ENCODE peak calls at places on chromosomes 11 and 22, in seven cellular contexts. X, A, S, L, O, B and U are unnamed samples.

GRCh38 chr11:70863186-70863585 is 389.2 kb downstream of the SHANK2 start:
- DNase-seq in X (no peak), A (no peak), S (no peak), L (no peak), O (no peak), B (no peak), U (no peak)

GRCh38 chr11:116170526-116171120 is 602.2 kb downstream of the BUD13 start:
- DNase-seq in X (no peak), A (no peak), S (no peak), L (no peak), O (peak; percentile 47), B (peak; percentile 3), U (no peak)

GRCh38 chr11:37449146-37449545 is 851.1 kb upstream of the RAG2 start:
- DNase-seq in X (peak; percentile 68), A (no peak), S (peak; percentile 32), L (no peak), O (no peak), B (peak; percentile 3), U (no peak)

GRCh38 chr22:17451251-17451765 is 82.0 kb downstream of the CECR2 start:
- DNase-seq in X (no peak), A (no peak), S (no peak), L (no peak), O (no peak), B (no peak), U (no peak)

GRCh38 chr11:113684558-113684957 is 21.6 kb downstream of the TMPRSS5 start:
- DNase-seq in X (no peak), A (no peak), S (no peak), L (no peak), O (no peak), B (no peak), U (no peak)

GRCh38 chr11:126024143-126024542 is 38.5 kb downstream of the CDON start:
- DNase-seq in X (no peak), A (no peak), S (no peak), L (no peak), O (no peak), B (no peak), U (no peak)

GRCh38 chr22:46748948-46749681 is 11.1 kb upstream of the CERK start:
- DNase-seq in X (peak; percentile 49), A (no peak), S (no peak), L (no peak), O (no peak), B (no peak), U (no peak)

GRCh38 chr22:22996511-22997261 is 73.6 kb upstream of the GNAZ start:
- DNase-seq in X (no peak), A (no peak), S (no peak), L (no peak), O (no peak), B (no peak), U (no peak)

GRCh38 chr11:126490261-126490660 is 134.8 kb downstream of the ST3GAL4 start:
- DNase-seq in X (no peak), A (no peak), S (no peak), L (no peak), O (no peak), B (no peak), U (no peak)

GRCh38 chr22:37746366-37747089 is 49.7 kb downstream of the TRIOBP start:
- DNase-seq in X (no peak), A (peak; percentile 42), S (no peak), L (peak; percentile 60), O (no peak), B (no peak), U (no peak)

GRCh38 chr11:95149659-95150294 is 60.1 kb downstream of the ENDOD1 start:
- DNase-seq in X (no peak), A (peak; percentile 65), S (no peak), L (peak; percentile 47), O (no peak), B (no peak), U (no peak)

GRCh38 chr22:22820626-22821025 is 67.0 kb upstream of the IGLL5 start:
- DNase-seq in X (no peak), A (no peak), S (no peak), L (no peak), O (no peak), B (no peak), U (no peak)

GRCh38 chr11:21415566-21415965 is 746.2 kb downstream of the NELL1 start:
- DNase-seq in X (no peak), A (no peak), S (no peak), L (no peak), O (no peak), B (no peak), U (no peak)

DNA sequence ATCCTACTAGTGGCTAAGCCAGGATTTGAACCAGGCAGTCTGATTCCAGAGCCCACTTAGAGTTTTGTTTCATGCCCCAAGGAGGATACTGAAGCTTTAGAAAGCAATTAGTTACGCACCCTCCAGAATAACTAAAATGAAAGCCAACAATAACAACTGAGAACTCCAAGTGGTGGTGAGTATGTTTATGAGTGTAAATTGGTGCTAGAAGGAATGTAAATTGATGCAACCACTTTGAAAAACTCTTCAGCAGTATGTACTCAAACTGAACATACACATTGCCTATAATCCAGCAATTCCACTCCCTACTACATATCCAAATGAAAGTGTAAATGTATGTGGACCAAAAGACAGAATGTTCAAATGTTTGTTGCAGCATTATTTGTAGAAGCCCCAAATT is 6.7 kb upstream of the ARL14EP start:
- DNase-seq in X (no peak), A (no peak), S (no peak), L (no peak), O (no peak), B (no peak), U (no peak)
- TF ChIP-seq CTCF in X (no peak), A (no peak), S (no peak), L (no peak), O (no peak), B (no peak), U (no peak)

GRCh38 chr11:118341749-118342489 is 586 bp downstream of the CD3D start:
- DNase-seq in X (no peak), A (no peak), S (no peak), L (no peak), O (no peak), B (no peak), U (no peak)
- H3K27ac ChIP-seq in X (no peak overlapping the region), A (no peak overlapping the region), S (no peak overlapping the region), L (no peak overlapping the region), O (no peak overlapping the region), B (peak overlapping the region; percentile 51), U (no peak overlapping the region)

DNA sequence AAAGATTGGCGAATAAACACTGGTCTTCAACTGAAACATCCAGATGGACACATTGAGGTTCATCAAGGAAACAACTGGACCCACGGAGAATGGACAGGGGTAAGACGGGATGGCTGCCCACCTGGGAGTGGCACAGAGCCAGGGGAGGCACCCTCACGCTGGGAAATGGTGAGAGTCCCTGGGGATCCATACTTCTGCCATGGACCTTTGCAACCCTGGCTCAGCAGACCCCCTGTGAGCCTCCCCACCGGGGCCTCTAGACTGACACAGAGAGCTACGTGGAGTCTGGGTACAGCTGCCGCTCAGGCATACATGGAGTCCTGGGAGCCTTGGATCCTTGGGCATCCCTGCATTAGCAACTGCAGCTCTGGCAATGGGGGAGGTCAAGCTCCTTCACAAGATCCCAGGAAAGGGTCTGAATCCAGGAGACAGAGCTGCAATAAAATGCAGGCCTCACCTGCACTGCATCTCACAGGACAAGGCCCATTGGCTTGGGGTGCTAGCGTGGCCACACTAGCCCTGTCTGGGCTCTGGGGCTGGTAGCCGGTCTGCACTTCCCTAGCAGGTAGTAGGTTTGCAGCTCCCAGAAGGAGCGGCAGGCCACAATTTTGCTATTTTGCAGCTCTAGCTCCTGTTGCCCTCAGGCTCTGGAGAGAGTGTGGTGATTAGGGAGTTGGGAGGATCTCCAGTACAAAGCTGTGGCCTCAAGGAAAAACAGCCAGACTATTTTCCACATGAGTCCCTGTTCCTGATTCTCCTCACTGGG is 496.4 kb upstream of the LRRC4C start:
- DNase-seq in X (no peak), A (no peak), S (no peak), L (no peak), O (no peak), B (no peak), U (no peak)
- H3K9me3 ChIP-seq in X (peaks cover 17% of the 10 kb centered on the region), A (no peaks in the 10 kb centered on the region), S (peaks cover 28% of the 10 kb centered on the region), L (no peaks in the 10 kb centered on the region), O (no peaks in the 10 kb centered on the region), B (no peaks in the 10 kb centered on the region), U (no peaks in the 10 kb centered on the region)

DNA sequence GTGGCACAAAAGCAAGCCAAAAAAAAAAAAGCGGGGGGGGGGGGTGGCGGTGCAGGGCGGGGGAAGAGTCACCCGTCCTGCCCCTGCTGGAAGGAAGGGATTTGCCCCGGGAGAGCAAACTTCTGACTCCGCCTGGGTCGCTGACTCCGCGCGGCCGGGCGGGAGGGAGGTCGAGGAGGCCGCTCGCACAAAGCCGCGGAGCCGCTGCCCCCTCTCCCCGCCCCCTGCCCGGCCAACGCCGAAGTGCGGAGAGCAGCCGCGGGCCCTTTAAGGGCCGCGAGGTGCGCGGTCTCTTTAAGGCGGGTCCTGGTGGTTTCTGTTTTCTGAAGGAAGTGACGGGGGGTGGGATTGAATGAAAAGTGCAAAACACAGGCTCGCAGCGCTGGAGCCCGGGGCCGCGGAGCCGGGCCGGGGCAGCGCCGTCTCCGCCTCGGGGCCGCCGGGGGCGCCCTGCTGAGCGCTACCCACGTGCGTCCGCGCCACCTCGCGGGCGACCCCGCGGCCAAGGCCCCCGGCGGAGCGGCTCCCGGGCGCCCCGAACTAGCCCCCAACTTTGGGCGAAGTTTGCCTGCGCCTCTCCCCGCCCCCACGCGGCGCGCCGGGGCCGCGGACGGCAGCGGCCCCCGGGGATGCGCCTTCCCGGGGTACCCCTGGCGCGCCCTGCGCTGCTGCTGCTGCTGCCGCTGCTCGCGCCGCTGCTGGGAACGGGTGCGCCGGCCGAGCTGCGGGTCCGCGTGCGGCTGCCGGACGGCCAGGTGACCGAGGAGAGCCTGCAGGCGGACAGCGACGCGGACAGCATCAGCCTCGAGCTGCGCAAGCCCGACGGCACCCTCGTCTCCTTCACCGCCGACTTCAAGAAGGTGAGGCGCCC is at the start of gene OAF:
- DNase-seq in X (peak; percentile 83), A (peak; percentile 78), S (peak; percentile 71), L (peak; percentile 67), O (peak; percentile 82), B (peak; percentile 74), U (peak; percentile 88)
- TF ChIP-seq CTCF in X (peak; percentile 26), A (peak; percentile 3), S (no peak), L (peak; percentile 17), O (no peak), B (peak; percentile 17), U (no peak)

GRCh38 chr11:64591257-64592233 is 525 bp downstream of the SLC22A12 start:
- DNase-seq in X (no peak), A (no peak), S (no peak), L (peak; percentile 34), O (no peak), B (no peak), U (peak; percentile 61)

GRCh38 chr11:64592656-64593055 is 1.6 kb downstream of the SLC22A12 start:
- DNase-seq in X (no peak), A (no peak), S (no peak), L (peak; percentile 19), O (no peak), B (no peak), U (peak; percentile 55)

GRCh38 chr11:64590763-64591221 is at the start of gene SLC22A12:
- DNase-seq in X (no peak), A (no peak), S (no peak), L (peak; percentile 22), O (no peak), B (no peak), U (no peak)

GRCh38 chr11:64593156-64594105 is 2.4 kb downstream of the SLC22A12 start:
- DNase-seq in X (no peak), A (no peak), S (no peak), L (peak; percentile 41), O (no peak), B (no peak), U (peak; percentile 68)

DNA sequence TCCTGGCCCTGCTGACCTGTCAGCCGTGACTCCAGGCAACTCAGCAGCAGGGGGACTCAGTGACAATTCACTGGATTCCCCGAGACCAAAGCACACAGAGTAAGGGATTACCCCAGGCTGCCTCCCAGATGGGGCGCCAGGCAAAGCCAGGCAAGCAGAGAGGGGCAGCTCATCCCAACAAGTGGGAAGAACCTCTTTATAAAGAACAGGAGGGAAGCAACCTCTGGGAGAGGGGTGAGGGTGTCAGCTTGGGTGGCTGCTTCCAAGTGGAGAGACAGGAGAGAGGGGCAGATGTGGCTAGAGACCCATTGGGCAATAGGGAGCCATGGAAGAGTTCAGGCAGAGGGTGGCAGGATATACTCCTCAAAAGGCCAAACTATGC is 1.2 kb downstream of the SLC22A12 start:
- DNase-seq in X (no peak), A (no peak), S (no peak), L (peak; percentile 1), O (no peak), B (no peak), U (no peak)
- H3K27ac ChIP-seq in X (no peak overlapping the region), A (no peak overlapping the region), S (no peak overlapping the region), L (no peak overlapping the region), O (no peak overlapping the region), B (no peak overlapping the region), U (no peak overlapping the region)